ENCODE peak calls at places on chromosomes 5 and 9, in six cellular contexts. J, S, M, D, P and V are unnamed samples.

GRCh38 chr5:56917534-56917933 is 8.1 kb downstream of the SETD9 start:
- DNase-seq in D (no peak), P (no peak), S (no peak), J (no peak), M (no peak), V (no peak)

GRCh38 chr5:135553688-135554462 is 18.1 kb upstream of the NEUROG1 start:
- DNase-seq in J (no peak), S (no peak), M (no peak), D (no peak), P (no peak), V (no peak)

GRCh38 chr5:181242031-181242451 is 1.7 kb downstream of the RACK1 start:
- DNase-seq in J (no peak), S (no peak), M (no peak), P (no peak), D (no peak), V (no peak)

GRCh38 chr5:93915142-93915553 is 173.7 kb upstream of the POU5F2 start:
- DNase-seq in J (peak; percentile 41), D (no peak), M (no peak), S (peak; percentile 29), P (no peak), V (peak; percentile 64)

GRCh38 chr5:88251048-88251711 is 17.5 kb downstream of the TMEM161B start:
- DNase-seq in J (no peak), S (no peak), P (no peak), D (no peak), M (no peak), V (no peak)

GRCh38 chr5:150488519-150489357 is 19.2 kb upstream of the NDST1 start:
- DNase-seq in S (no peak), J (peak; percentile 98), P (no peak), M (peak; percentile 69), D (peak; percentile 48), V (peak; percentile 93)

GRCh38 chr5:170139786-170140335 is 34.2 kb downstream of the FOXI1 start:
- DNase-seq in D (no peak), M (no peak), S (no peak), P (no peak), J (no peak), V (no peak)

GRCh38 chr5:125227333-125228075 is 481.1 kb upstream of the ZNF608 start:
- DNase-seq in J (no peak), S (no peak), D (no peak), P (no peak), M (no peak), V (peak; percentile 7)

GRCh38 chr9:69157751-69158466 is 16.2 kb upstream of the TJP2 start:
- DNase-seq in M (peak; percentile 45), P (no peak), D (no peak), S (no peak), J (no peak), V (no peak)

GRCh38 chr9:136204838-136205706 is at the start of gene LHX3:
- DNase-seq in J (no peak), D (no peak), M (no peak), P (no peak), S (peak; percentile 28), V (no peak)

GRCh38 chr9:105242557-105242956 is 1.9 kb upstream of the SLC44A1 start:
- DNase-seq in S (no peak), D (no peak), P (no peak), M (no peak), J (no peak), V (no peak)

GRCh38 chr9:29233193-29233592 is 1659.9 kb upstream of the C9orf72 start:
- DNase-seq in J (no peak), S (no peak), P (no peak), M (no peak), D (no peak), V (no peak)

GRCh38 chr5:68708156-68708841 is 385.5 kb upstream of the SLC30A5 start:
- DNase-seq in J (no peak), D (no peak), M (no peak), P (no peak), S (no peak), V (no peak)